ENCODE peak calls at places on chromosomes 4 and X, in six cellular contexts. Z is effector memory CD4-positive, alpha-beta T cell; F is Panc1; Q is mammary epithelial cell; C is endodermal cell; R is tibial artery. U is an unnamed sample.
A peak's percentile ranks its signal among the peaks of the same experiment; 100 is the strongest.

GRCh38 chrX:16662402-16662801 is 12.4 kb downstream of the S100G start:
- DNase-seq in Z (no peak), F (no peak), Q (no peak), C (no peak), R (no peak), U (no peak)

GRCh38 chr4:153116101-153116680 is 88.1 kb upstream of the TRIM2 start:
- DNase-seq in Z (no peak), F (no peak), Q (no peak), C (no peak), R (no peak), U (no peak)

GRCh38 chrX:47991263-47992092 is 12.3 kb downstream of the ZNF182 start:
- DNase-seq in Z (no peak), F (no peak), Q (peak; percentile 80), C (no peak), R (no peak), U (no peak)

GRCh38 chr4:189177130-189177529 is 763.5 kb upstream of the FRG1 start:
- DNase-seq in Z (no peak), F (no peak), Q (peak; percentile 85), C (no peak), R (no peak), U (no peak)

GRCh38 chr4:6532102-6532501 is 42.9 kb upstream of the MAN2B2 start:
- DNase-seq in Z (no peak), F (no peak), Q (no peak), C (no peak), R (no peak), U (no peak)

GRCh38 chrX:34659575-34659974 is 2.5 kb upstream of the TMEM47 start:
- DNase-seq in Z (no peak), F (no peak), Q (no peak), C (peak; percentile 64), R (no peak), U (no peak)

GRCh38 chr4:41590591-41590990 is 52.6 kb downstream of the LIMCH1 start:
- DNase-seq in Z (no peak), F (no peak), Q (peak; percentile 35), C (no peak), R (no peak), U (no peak)

GRCh38 chr4:186204103-186204559 is 12.8 kb downstream of the CYP4V2 start:
- DNase-seq in Z (peak; percentile 65), F (no peak), Q (no peak), C (no peak), R (no peak), U (peak; percentile 27)

GRCh38 chr4:164949448-164950118 is 27.9 kb downstream of the TRIM61 start:
- DNase-seq in Z (no peak), F (no peak), Q (peak; percentile 27), C (peak; percentile 83), R (no peak), U (no peak)

GRCh38 chrX:374566-374965 is 12.1 kb downstream of the PPP2R3B start:
- DNase-seq in Z (no peak), F (no peak), Q (no peak), C (no peak), R (no peak), U (no peak)

GRCh38 chr4:73381214-73381613 is 22.9 kb upstream of the ALB start:
- DNase-seq in Z (no peak), F (no peak), Q (no peak), C (no peak), R (no peak), U (no peak)

GRCh38 chr4:149280886-149281285 is 534.8 kb downstream of the IQCM start:
- DNase-seq in Z (no peak), F (no peak), Q (no peak), C (no peak), R (no peak), U (no peak)

GRCh38 chr4:10413177-10413576 is 44.0 kb downstream of the ZNF518B start:
- DNase-seq in Z (no peak), F (no peak), Q (no peak), C (no peak), R (no peak), U (no peak)

GRCh38 chr4:188117631-188118030 is 8.2 kb upstream of the TRIML2 start:
- DNase-seq in Z (no peak), F (no peak), Q (no peak), C (no peak), R (no peak), U (no peak)

GRCh38 chr4:82017680-82018079 is 356.1 kb downstream of the HNRNPD start:
- DNase-seq in Z (no peak), F (no peak), Q (peak; percentile 39), C (peak; percentile 48), R (no peak), U (no peak)

GRCh38 chrX:150361777-150362351 is 1.3 kb upstream of the MAMLD1 start:
- DNase-seq in Z (no peak), F (no peak), Q (peak; percentile 24), C (peak; percentile 66), R (peak; percentile 66), U (no peak)

GRCh38 chr4:139552908-139553307 is 3.1 kb downstream of the SETD7 start:
- DNase-seq in Z (no peak), F (no peak), Q (no peak), C (no peak), R (no peak), U (no peak)

GRCh38 chr4:92885632-92886031 is 581.9 kb downstream of the GRID2 start:
- DNase-seq in Z (no peak), F (no peak), Q (no peak), C (no peak), R (no peak), U (no peak)

GRCh38 chr4:140935259-140935658 is 179.1 kb upstream of the TBC1D9 start:
- DNase-seq in Z (no peak), F (no peak), Q (no peak), C (no peak), R (no peak), U (no peak)

GRCh38 chr4:140049024-140049923 is 104.7 kb downstream of the MAML3 start:
- DNase-seq in Z (peak; percentile 1), F (no peak), Q (peak; percentile 50), C (peak; percentile 91), R (no peak), U (no peak)

GRCh38 chrX:133290076-133290475 is 71.9 kb upstream of the TFDP3 start:
- DNase-seq in Z (no peak), F (no peak), Q (no peak), C (no peak), R (no peak), U (no peak)

DNA sequence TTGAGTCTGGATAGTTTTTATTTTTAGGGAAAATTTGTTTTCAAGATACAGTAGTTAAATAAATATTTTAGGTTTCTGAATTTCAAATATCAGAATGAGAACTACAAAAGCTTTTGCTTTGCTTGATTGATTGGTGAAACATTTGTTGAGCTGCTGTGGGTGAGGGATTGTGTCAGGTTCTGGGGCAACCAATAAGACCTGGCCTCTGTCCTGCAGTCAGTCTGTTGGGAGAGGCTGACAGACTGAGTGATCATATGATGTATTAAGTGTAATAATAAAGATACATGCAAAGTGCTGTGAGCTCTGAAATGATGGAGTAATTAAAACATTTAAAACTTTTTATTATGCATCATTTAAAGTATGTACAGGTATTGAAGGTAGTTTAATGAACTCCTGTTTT is 9.6 kb downstream of the KDM6A start:
- DNase-seq in Z (no peak), F (no peak), Q (no peak), C (no peak), R (no peak), U (no peak)
- H3K4me1 ChIP-seq in Z (peaks cover 6% of the 10 kb centered on the region), F (no peaks in the 10 kb centered on the region), Q (no peaks in the 10 kb centered on the region), C (no peaks in the 10 kb centered on the region), R (no peaks in the 10 kb centered on the region), U (peaks cover 36% of the 10 kb centered on the region)

DNA sequence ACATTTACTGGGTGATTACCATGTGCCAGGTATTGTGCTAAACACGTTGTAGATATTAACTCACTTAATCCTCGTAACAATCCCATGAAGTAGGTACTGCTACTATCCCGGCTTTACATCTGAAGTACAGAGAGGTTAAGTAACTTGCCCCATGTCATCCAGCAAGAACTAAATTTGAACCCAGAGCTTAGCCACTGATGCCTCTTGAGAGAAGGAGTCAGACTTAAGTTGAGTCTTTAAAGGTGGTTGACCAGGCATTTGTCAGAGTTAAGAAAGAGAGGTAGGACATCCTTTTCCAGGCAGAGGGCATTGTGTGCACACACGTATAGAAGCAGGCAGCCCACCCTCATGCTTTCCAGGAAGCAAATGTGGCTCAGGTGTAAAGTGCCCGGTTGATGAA is 431 bp upstream of the CD38 start:
- DNase-seq in Z (no peak), F (no peak), Q (no peak), C (no peak), R (no peak), U (no peak)
- H3K4me3 ChIP-seq in Z (no peak overlapping the region), F (no peak overlapping the region), Q (no peak overlapping the region), C (peak overlapping the region; percentile 76), R (peak overlapping the region; percentile 62), U (no peak overlapping the region)

DNA sequence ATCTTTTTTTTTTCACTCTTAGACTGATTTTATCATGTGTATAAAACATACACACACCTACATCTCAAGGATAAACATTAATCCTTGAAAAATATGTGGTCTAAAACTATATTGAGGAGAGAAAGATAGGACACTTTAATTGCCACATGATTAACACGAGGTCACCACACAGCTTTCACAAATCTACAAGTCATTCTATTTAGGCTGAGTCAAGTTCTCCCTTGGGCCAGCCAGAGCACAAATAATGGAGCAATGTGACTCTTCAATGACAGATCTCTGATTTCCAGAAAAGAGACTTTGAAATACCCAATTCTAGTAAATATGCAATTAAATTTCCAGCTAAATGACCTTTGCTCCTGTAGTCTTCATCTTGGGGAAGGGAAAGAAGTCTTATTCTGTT is 12.9 kb upstream of the ADH4 start:
- DNase-seq in Z (no peak), F (no peak), Q (no peak), C (no peak), R (no peak), U (no peak)
- H3K27ac ChIP-seq in Z (no peak overlapping the region), F (no peak overlapping the region), Q (no peak overlapping the region), C (no peak overlapping the region), R (no peak overlapping the region), U (no peak overlapping the region)

DNA sequence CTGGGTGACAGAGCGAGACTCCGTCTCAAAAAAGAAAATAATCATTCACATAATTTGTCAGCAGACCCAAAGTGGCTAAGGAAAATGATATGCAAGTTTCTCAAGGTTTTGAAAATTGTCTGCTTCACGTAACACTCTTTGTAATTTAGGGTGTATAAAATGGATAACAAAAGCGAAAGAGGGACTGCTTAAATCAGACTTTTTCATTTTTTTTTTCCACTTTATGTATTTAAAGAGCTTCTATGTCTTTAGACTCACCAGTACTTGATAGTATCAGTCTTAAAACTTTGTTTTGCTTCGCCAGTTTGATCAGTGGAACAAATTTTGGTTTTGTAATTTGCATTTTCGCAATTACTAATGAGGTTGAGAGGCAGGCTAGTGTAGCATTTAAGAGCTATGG is 34.6 kb downstream of the USP9X start:
- DNase-seq in Z (no peak), F (no peak), Q (no peak), C (no peak), R (no peak), U (peak; percentile 24)
- H3K4me1 ChIP-seq in Z (peaks cover 18% of the 10 kb centered on the region), F (no peaks in the 10 kb centered on the region), Q (peaks cover 15% of the 10 kb centered on the region), C (no peaks in the 10 kb centered on the region), R (no peaks in the 10 kb centered on the region), U (peaks cover 60% of the 10 kb centered on the region)

GRCh38 chrX:130108647-130109428 is 1.5 kb downstream of the ELF4 start:
- DNase-seq in Z (no peak), F (no peak), Q (peak; percentile 45), C (peak; percentile 63), R (peak; percentile 69), U (peak; percentile 33)
- H3K4me3 ChIP-seq in Z (peak overlapping the region; percentile 62), F (peak overlapping the region; percentile 67), Q (peak overlapping the region; percentile 59), C (no peak overlapping the region), R (peak overlapping the region; percentile 84), U (peak overlapping the region; percentile 64)

GRCh38 chr4:88731359-88731758 is 33.7 kb upstream of the NAP1L5 start:
- DNase-seq in Z (no peak), F (no peak), Q (no peak), C (no peak), R (no peak), U (no peak)
- H3K27ac ChIP-seq in Z (no peak overlapping the region), F (no peak overlapping the region), Q (no peak overlapping the region), C (no peak overlapping the region), R (no peak overlapping the region), U (no peak overlapping the region)

U was measured in CD4-positive, CD25-positive, alpha-beta regulatory T cell.